ENCODE peak calls at places on chromosomes 7 and 10, in six cellular contexts. O, R, F, M, X and B are unnamed samples.
A peak's percentile ranks its signal among the peaks of the same experiment; 100 is the strongest.

GRCh38 chr10:116430288-116430687 is 2.6 kb downstream of the PNLIPRP3 start:
- DNase-seq in O (peak; percentile 88), X (no peak), F (no peak), R (no peak), M (no peak), B (no peak)

GRCh38 chr7:119900996-119901395 is 372.0 kb upstream of the KCND2 start:
- DNase-seq in O (no peak), M (peak; percentile 58), R (no peak), X (peak; percentile 7), F (no peak), B (no peak)

GRCh38 chr7:8433477-8434289 is at the start of gene NXPH1:
- DNase-seq in F (no peak), R (no peak), O (no peak), X (no peak), M (no peak), B (peak; percentile 38)

GRCh38 chr7:133401225-133401624 is 148.3 kb downstream of the EXOC4 start:
- DNase-seq in F (no peak), X (peak; percentile 25), R (no peak), M (peak; percentile 2), O (no peak), B (no peak)

GRCh38 chr7:369981-370621 is 80.1 kb downstream of the FOXL3 start:
- DNase-seq in O (peak; percentile 78), R (no peak), X (no peak), F (no peak), M (no peak), B (no peak)

GRCh38 chr10:4069491-4069890 is 284.5 kb upstream of the KLF6 start:
- DNase-seq in R (no peak), X (peak; percentile 76), M (peak; percentile 17), O (peak; percentile 68), F (no peak), B (no peak)

GRCh38 chr10:5159126-5159525 is 25.8 kb downstream of the AKR1C8 start:
- DNase-seq in R (no peak), M (no peak), F (no peak), O (peak; percentile 38), X (peak; percentile 3), B (no peak)

GRCh38 chr10:36489181-36489927 is 636.0 kb upstream of the ANKRD30A start:
- DNase-seq in X (peak; percentile 88), M (no peak), R (no peak), F (no peak), O (no peak), B (no peak)

GRCh38 chr7:36298145-36298544 is 91.5 kb upstream of the ANLN start:
- DNase-seq in R (no peak), X (no peak), M (no peak), O (no peak), F (no peak), B (no peak)

GRCh38 chr7:27374958-27375841 is 132.6 kb downstream of the EVX1 start:
- DNase-seq in F (no peak), M (no peak), X (no peak), R (no peak), O (no peak), B (no peak)